ENCODE peak calls at places on chromosomes 11 and 22, in nine cellular contexts. A is OCI-M1; G is stimulated activated CD4-positive, alpha-beta T cell treated with anti-CD3 and anti-CD28 coated beads, Interleukin-1b, Interleukin-23, amount 100 ng/mL, for 4 hours; I is amniotic epithelial cell; C is germinal center; V is activated naive CD4-positive, alpha-beta T cell treated with anti-CD3 and anti-CD28 coated beads, Interleukin-2, amount 50 U/mL, for 16 hours; U is skeletal muscle cell; H is PC-3; M is BJ. J is an unnamed sample.

GRCh38 chr11:1863352-1864215 is 10.7 kb downstream of the LSP1 start:
- DNase-seq in I (peak; percentile 77), G (no peak), C (no peak), U (peak; percentile 79), H (peak; percentile 79), V (no peak), M (peak; percentile 35), A (peak; percentile 18), J (peak; percentile 82)

GRCh38 chr22:39215070-39215396 is 29.7 kb downstream of the PDGFB start:
- DNase-seq in U (no peak), G (no peak), C (no peak), M (no peak), V (no peak), I (no peak), A (no peak), H (no peak), J (no peak)

GRCh38 chr11:12099132-12099873 is 11.1 kb upstream of the MICAL2 start:
- DNase-seq in A (peak; percentile 68), M (no peak), H (no peak), U (no peak), V (no peak), G (no peak), C (no peak), I (no peak), J (no peak)

GRCh38 chr11:114758627-114759026 is 80.3 kb downstream of the NXPE2 start:
- DNase-seq in H (no peak), A (no peak), G (no peak), U (no peak), C (no peak), V (no peak), M (no peak), I (no peak), J (no peak)

GRCh38 chr11:125086633-125087296 is 23.7 kb downstream of the SLC37A2 start:
- DNase-seq in H (no peak), V (no peak), C (no peak), G (no peak), M (no peak), A (no peak), I (no peak), U (no peak), J (no peak)

GRCh38 chr11:103749158-103749557 is 287.3 kb upstream of the DDI1 start:
- DNase-seq in H (no peak), C (no peak), A (no peak), I (peak; percentile 29), V (no peak), G (no peak), U (no peak), M (no peak), J (no peak)

GRCh38 chr22:39229688-39230260 is 15.0 kb downstream of the PDGFB start:
- DNase-seq in H (no peak), I (no peak), U (no peak), C (no peak), M (no peak), G (no peak), A (no peak), V (no peak), J (no peak)

GRCh38 chr11:125084057-125084416 is 20.9 kb downstream of the SLC37A2 start:
- DNase-seq in U (no peak), V (no peak), C (no peak), H (no peak), G (no peak), M (no peak), I (no peak), A (no peak), J (no peak)

GRCh38 chr11:100068116-100068515 is 619.0 kb upstream of the ARHGAP42 start:
- DNase-seq in A (peak; percentile 8), I (no peak), M (no peak), U (no peak), C (no peak), V (no peak), H (no peak), G (no peak), J (no peak)

GRCh38 chr11:47917643-47918369 is 62.6 kb upstream of the PTPRJ start:
- DNase-seq in U (peak; percentile 71), M (peak; percentile 64), C (peak; percentile 63), V (no peak), G (no peak), H (peak; percentile 7), I (peak; percentile 100), A (peak; percentile 97), J (peak; percentile 75)

GRCh38 chr11:128528294-128528693 is 59.1 kb downstream of the ETS1 start:
- DNase-seq in I (no peak), M (no peak), V (no peak), U (no peak), G (no peak), C (no peak), A (no peak), H (no peak), J (no peak)

GRCh38 chr22:21713428-21714058 is 22.1 kb downstream of the YPEL1 start:
- DNase-seq in M (no peak), H (peak; percentile 59), U (no peak), V (no peak), G (no peak), A (no peak), I (no peak), C (no peak), J (no peak)

GRCh38 chr11:36564376-36565032 is 3.3 kb upstream of the RAG1 start:
- DNase-seq in U (peak; percentile 13), C (peak; percentile 11), V (peak; percentile 37), H (peak; percentile 69), G (peak; percentile 4), A (peak; percentile 85), I (peak; percentile 51), M (no peak), J (no peak)

GRCh38 chr11:12222099-12222751 is 111.8 kb downstream of the MICAL2 start:
- DNase-seq in M (no peak), I (no peak), G (no peak), V (no peak), A (no peak), U (no peak), H (no peak), C (no peak), J (no peak)

GRCh38 chr22:19959043-19959586 is 17.5 kb upstream of the TXNRD2 start:
- DNase-seq in A (no peak), H (no peak), U (no peak), G (no peak), V (no peak), M (no peak), I (peak; percentile 60), C (no peak), J (no peak)

GRCh38 chr11:69356703-69357457 is 62.9 kb downstream of the MYEOV start:
- DNase-seq in A (no peak), H (no peak), C (no peak), V (no peak), I (no peak), G (no peak), U (no peak), M (no peak), J (no peak)

GRCh38 chr11:73564903-73565302 is 33.0 kb downstream of the FAM168A start:
- DNase-seq in I (no peak), A (no peak), H (no peak), V (no peak), C (no peak), U (no peak), G (no peak), M (no peak), J (no peak)

GRCh38 chr22:19085233-19086043 is 36.8 kb downstream of the DGCR2 start:
- DNase-seq in C (peak; percentile 30), G (no peak), H (peak; percentile 51), V (no peak), U (peak; percentile 12), I (peak; percentile 38), A (peak; percentile 64), M (no peak), J (no peak)

GRCh38 chr11:15453211-15453715 is 338.5 kb downstream of the INSC start:
- DNase-seq in C (no peak), M (no peak), V (no peak), I (no peak), G (no peak), U (no peak), H (no peak), A (no peak), J (no peak)

GRCh38 chr11:34198523-34198922 is 93.1 kb downstream of the NAT10 start:
- DNase-seq in G (no peak), H (no peak), M (no peak), C (no peak), I (no peak), U (no peak), V (no peak), A (no peak), J (no peak)

GRCh38 chr22:35547993-35548761 is 7.5 kb downstream of the RASD2 start:
- DNase-seq in V (no peak), C (no peak), H (no peak), M (no peak), A (peak; percentile 46), U (no peak), G (no peak), I (peak; percentile 42), J (no peak)

GRCh38 chr22:50606561-50607365 is 6.2 kb downstream of the MAPK8IP2 start:
- DNase-seq in I (no peak), M (no peak), V (no peak), H (no peak), C (no peak), G (no peak), A (no peak), U (no peak), J (no peak)

GRCh38 chr22:28985581-28986290 is 75.9 kb downstream of the C22orf31 start:
- DNase-seq in I (no peak), H (no peak), A (no peak), C (no peak), U (no peak), G (no peak), V (no peak), M (no peak), J (no peak)

GRCh38 chr11:56693428-56693827 is 5.5 kb upstream of the OR9G1 start:
- DNase-seq in A (no peak), V (no peak), U (no peak), G (no peak), I (no peak), C (no peak), M (no peak), H (no peak), J (no peak)

GRCh38 chr11:68461284-68461861 is 821 bp downstream of the PPP6R3 start:
- DNase-seq in U (no peak), M (no peak), I (peak; percentile 35), C (no peak), V (no peak), A (peak; percentile 83), G (no peak), H (peak; percentile 47), J (no peak)

GRCh38 chr11:16741473-16741872 is 3.0 kb downstream of the C11orf58 start:
- DNase-seq in H (no peak), C (no peak), A (no peak), G (no peak), M (no peak), U (no peak), I (no peak), V (no peak), J (no peak)

GRCh38 chr11:72439455-72439854 is 5.1 kb upstream of the CLPB start:
- DNase-seq in U (peak; percentile 32), V (no peak), C (no peak), I (peak; percentile 78), M (no peak), A (no peak), H (peak; percentile 33), G (no peak), J (no peak)

GRCh38 chr22:41288245-41288946 is 2.4 kb upstream of the RANGAP1 start:
- DNase-seq in C (no peak), M (no peak), I (peak; percentile 77), V (no peak), U (no peak), A (no peak), G (no peak), H (peak; percentile 87), J (no peak)

GRCh38 chr11:112634551-112634950 is 326.7 kb upstream of the NCAM1 start:
- DNase-seq in M (no peak), C (no peak), A (no peak), G (no peak), I (no peak), V (no peak), H (no peak), U (no peak), J (no peak)

GRCh38 chr22:50008151-50009040 is 4.2 kb downstream of the IL17REL start:
- DNase-seq in V (no peak), M (no peak), A (no peak), C (no peak), U (no peak), H (peak; percentile 57), I (no peak), G (no peak), J (no peak)

GRCh38 chr22:39535831-39536449 is 3.4 kb upstream of the RPS19BP1 start:
- DNase-seq in G (no peak), M (no peak), U (no peak), V (no peak), H (no peak), A (no peak), C (no peak), I (no peak), J (no peak)